ENCODE peak calls at places on chromosomes 6 and 20, in seven cellular contexts. One of them, this sample, is unnamed.

GRCh38 chr6:149271348-149272340 is 45.9 kb upstream of the TAB2 start:
- DNase-seq in H9: no peak
- DNase-seq in neuronal stem cell: no peak
- DNase-seq in mesendoderm: peak
- DNase-seq in trophoblast cell: no peak
- DNase-seq in H1: no peak
- DNase-seq in mesenchymal stem cell: peak
- DNase-seq in this sample: no peak

GRCh38 chr20:4813076-4813838 is 91.5 kb downstream of the PRND start:
- DNase-seq in trophoblast cell: no peak
- DNase-seq in H1: no peak
- DNase-seq in H9: no peak
- DNase-seq in mesendoderm: no peak
- DNase-seq in neuronal stem cell: no peak
- DNase-seq in mesenchymal stem cell: no peak
- DNase-seq in this sample: no peak

GRCh38 chr20:45377191-45377775 is 842 bp downstream of the TP53TG5 start:
- DNase-seq in H9: no peak
- DNase-seq in neuronal stem cell: no peak
- DNase-seq in mesenchymal stem cell: no peak
- DNase-seq in trophoblast cell: no peak
- DNase-seq in mesendoderm: no peak
- DNase-seq in H1: peak
- DNase-seq in this sample: no peak

GRCh38 chr6:118485601-118486550 is 62.2 kb upstream of the PLN start:
- DNase-seq in mesendoderm: no peak
- DNase-seq in trophoblast cell: no peak
- DNase-seq in H9: no peak
- DNase-seq in mesenchymal stem cell: peak
- DNase-seq in neuronal stem cell: no peak
- DNase-seq in H1: no peak
- DNase-seq in this sample: peak

GRCh38 chr6:161301338-161301737 is 27.5 kb upstream of the AGPAT4 start:
- DNase-seq in neuronal stem cell: no peak
- DNase-seq in H9: no peak
- DNase-seq in H1: no peak
- DNase-seq in mesendoderm: no peak
- DNase-seq in mesenchymal stem cell: peak
- DNase-seq in trophoblast cell: peak
- DNase-seq in this sample: peak

GRCh38 chr20:56634735-56635422 is 5.8 kb downstream of the TFAP2C start:
- DNase-seq in H1: peak
- DNase-seq in mesenchymal stem cell: no peak
- DNase-seq in H9: peak
- DNase-seq in mesendoderm: no peak
- DNase-seq in trophoblast cell: no peak
- DNase-seq in neuronal stem cell: no peak
- DNase-seq in this sample: no peak

GRCh38 chr6:163999475-164000125 is 585.1 kb downstream of the QKI start:
- DNase-seq in trophoblast cell: peak
- DNase-seq in neuronal stem cell: no peak
- DNase-seq in mesendoderm: no peak
- DNase-seq in mesenchymal stem cell: no peak
- DNase-seq in H9: no peak
- DNase-seq in H1: no peak
- DNase-seq in this sample: no peak

GRCh38 chr20:32664352-32665159 is 9.2 kb downstream of the C20orf203 start:
- DNase-seq in mesenchymal stem cell: no peak
- DNase-seq in neuronal stem cell: no peak
- DNase-seq in H1: no peak
- DNase-seq in H9: no peak
- DNase-seq in trophoblast cell: no peak
- DNase-seq in mesendoderm: no peak
- DNase-seq in this sample: no peak

GRCh38 chr20:258963-259362 is 1.4 kb downstream of the DEFB132 start:
- DNase-seq in H1: no peak
- DNase-seq in H9: no peak
- DNase-seq in trophoblast cell: no peak
- DNase-seq in mesendoderm: peak
- DNase-seq in neuronal stem cell: no peak
- DNase-seq in mesenchymal stem cell: peak
- DNase-seq in this sample: peak

GRCh38 chr6:33508935-33509926 is 54.9 kb downstream of the ZBTB9 start:
- DNase-seq in neuronal stem cell: no peak
- DNase-seq in H9: peak
- DNase-seq in mesenchymal stem cell: no peak
- DNase-seq in trophoblast cell: no peak
- DNase-seq in mesendoderm: peak
- DNase-seq in H1: peak
- DNase-seq in this sample: no peak

GRCh38 chr6:33668914-33669313 is 42.6 kb downstream of the UQCC2 start:
- DNase-seq in mesenchymal stem cell: no peak
- DNase-seq in trophoblast cell: peak
- DNase-seq in H9: peak
- DNase-seq in H1: no peak
- DNase-seq in mesendoderm: peak
- DNase-seq in neuronal stem cell: no peak
- DNase-seq in this sample: no peak

GRCh38 chr6:132392792-132393191 is 8.5 kb downstream of the MOXD1 start:
- DNase-seq in mesenchymal stem cell: no peak
- DNase-seq in H9: peak
- DNase-seq in mesendoderm: peak
- DNase-seq in H1: no peak
- DNase-seq in neuronal stem cell: no peak
- DNase-seq in trophoblast cell: no peak
- DNase-seq in this sample: no peak

GRCh38 chr6:14799928-14800327 is 445.9 kb upstream of the JARID2 start:
- DNase-seq in mesendoderm: peak
- DNase-seq in mesenchymal stem cell: peak
- DNase-seq in trophoblast cell: peak
- DNase-seq in neuronal stem cell: peak
- DNase-seq in H1: no peak
- DNase-seq in H9: peak
- DNase-seq in this sample: peak

GRCh38 chr6:106508836-106509235 is 120.5 kb downstream of the RTN4IP1 start:
- DNase-seq in H9: no peak
- DNase-seq in mesenchymal stem cell: no peak
- DNase-seq in trophoblast cell: no peak
- DNase-seq in neuronal stem cell: no peak
- DNase-seq in H1: no peak
- DNase-seq in mesendoderm: no peak
- DNase-seq in this sample: peak

GRCh38 chr6:135851442-135852271 is at the start of gene PDE7B:
- DNase-seq in neuronal stem cell: peak
- DNase-seq in trophoblast cell: peak
- DNase-seq in mesenchymal stem cell: peak
- DNase-seq in H9: peak
- DNase-seq in mesendoderm: peak
- DNase-seq in H1: peak
- DNase-seq in this sample: peak

GRCh38 chr6:135852775-135853174 is 1.3 kb downstream of the PDE7B start:
- DNase-seq in trophoblast cell: no peak
- DNase-seq in H1: no peak
- DNase-seq in mesendoderm: no peak
- DNase-seq in neuronal stem cell: no peak
- DNase-seq in mesenchymal stem cell: peak
- DNase-seq in H9: no peak
- DNase-seq in this sample: peak

GRCh38 chr6:135853986-135854385 is 2.5 kb downstream of the PDE7B start:
- DNase-seq in H1: no peak
- DNase-seq in trophoblast cell: no peak
- DNase-seq in mesendoderm: peak
- DNase-seq in neuronal stem cell: no peak
- DNase-seq in H9: no peak
- DNase-seq in mesenchymal stem cell: peak
- DNase-seq in this sample: no peak

GRCh38 chr6:135854799-135855198 is 3.3 kb downstream of the PDE7B start:
- DNase-seq in neuronal stem cell: no peak
- DNase-seq in H1: no peak
- DNase-seq in mesendoderm: no peak
- DNase-seq in H9: no peak
- DNase-seq in mesenchymal stem cell: no peak
- DNase-seq in trophoblast cell: no peak
- DNase-seq in this sample: no peak

DNA sequence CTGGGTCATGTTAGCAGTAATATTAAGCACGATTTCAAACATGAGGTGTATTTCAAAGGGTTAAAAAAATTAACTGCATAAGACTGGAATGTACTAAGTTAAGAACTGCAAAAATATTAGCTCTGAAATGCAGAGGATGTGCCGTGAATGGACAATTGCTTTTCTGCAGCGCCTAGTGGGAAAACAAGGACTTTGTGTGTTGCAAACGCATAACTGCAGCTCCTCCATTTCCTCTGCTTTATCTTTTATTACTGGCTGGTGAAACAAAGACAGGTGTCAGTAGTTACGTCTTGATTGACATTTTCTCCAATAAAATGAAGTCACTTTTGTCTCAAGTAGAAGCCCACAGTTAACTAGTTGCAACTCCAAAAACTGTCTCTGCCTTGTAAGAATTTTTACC is 1.7 kb downstream of the PDE7B start:
- DNase-seq in H1: no peak
- DNase-seq in neuronal stem cell: no peak
- DNase-seq in H9: no peak
- DNase-seq in mesenchymal stem cell: no peak
- DNase-seq in mesendoderm: no peak
- DNase-seq in trophoblast cell: no peak
- DNase-seq in this sample: peak
- H3K18ac ChIP-seq in H1: no peak
- H3K18ac ChIP-seq in neuronal stem cell: no peak
- H3K18ac ChIP-seq in H9: no peak
- H3K18ac ChIP-seq in mesenchymal stem cell: no peak
- H3K18ac ChIP-seq in mesendoderm: no peak
- H3K18ac ChIP-seq in trophoblast cell: no peak
- H3K18ac ChIP-seq in this sample: peak

GRCh38 chr20:2380601-2381000 is at the start of gene TGM6:
- DNase-seq in mesendoderm: no peak
- DNase-seq in trophoblast cell: no peak
- DNase-seq in neuronal stem cell: no peak
- DNase-seq in H1: no peak
- DNase-seq in H9: no peak
- DNase-seq in mesenchymal stem cell: no peak
- DNase-seq in this sample: no peak
- H3K18ac ChIP-seq in mesendoderm: no peak
- H3K18ac ChIP-seq in trophoblast cell: no peak
- H3K18ac ChIP-seq in neuronal stem cell: no peak
- H3K18ac ChIP-seq in H1: peak
- H3K18ac ChIP-seq in H9: peak
- H3K18ac ChIP-seq in mesenchymal stem cell: no peak
- H3K18ac ChIP-seq in this sample: no peak

DNA sequence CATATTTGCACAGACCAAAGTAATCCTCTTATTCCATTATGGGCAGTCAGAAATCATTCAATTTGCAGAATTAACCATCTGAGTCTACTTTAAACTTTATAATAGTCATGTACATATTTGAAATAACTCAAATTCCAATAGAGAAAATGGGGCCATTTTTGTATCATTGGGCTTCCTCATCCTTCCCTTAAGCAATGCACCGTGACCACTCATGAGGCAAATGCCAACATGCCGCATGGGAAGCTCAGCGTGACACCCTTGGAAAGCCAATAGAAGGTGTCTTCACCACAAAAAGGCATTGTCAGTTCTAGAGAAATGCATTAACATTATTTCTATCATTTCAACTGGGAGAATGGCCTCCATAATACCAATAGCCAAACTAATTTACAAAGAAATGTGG is 38.5 kb downstream of the SIM1 start:
- DNase-seq in H9: no peak
- DNase-seq in mesenchymal stem cell: no peak
- DNase-seq in H1: no peak
- DNase-seq in mesendoderm: no peak
- DNase-seq in neuronal stem cell: no peak
- DNase-seq in trophoblast cell: no peak
- DNase-seq in this sample: no peak
- H3K18ac ChIP-seq in H9: no peak
- H3K18ac ChIP-seq in mesenchymal stem cell: no peak
- H3K18ac ChIP-seq in H1: no peak
- H3K18ac ChIP-seq in mesendoderm: no peak
- H3K18ac ChIP-seq in neuronal stem cell: no peak
- H3K18ac ChIP-seq in trophoblast cell: no peak
- H3K18ac ChIP-seq in this sample: no peak

DNA sequence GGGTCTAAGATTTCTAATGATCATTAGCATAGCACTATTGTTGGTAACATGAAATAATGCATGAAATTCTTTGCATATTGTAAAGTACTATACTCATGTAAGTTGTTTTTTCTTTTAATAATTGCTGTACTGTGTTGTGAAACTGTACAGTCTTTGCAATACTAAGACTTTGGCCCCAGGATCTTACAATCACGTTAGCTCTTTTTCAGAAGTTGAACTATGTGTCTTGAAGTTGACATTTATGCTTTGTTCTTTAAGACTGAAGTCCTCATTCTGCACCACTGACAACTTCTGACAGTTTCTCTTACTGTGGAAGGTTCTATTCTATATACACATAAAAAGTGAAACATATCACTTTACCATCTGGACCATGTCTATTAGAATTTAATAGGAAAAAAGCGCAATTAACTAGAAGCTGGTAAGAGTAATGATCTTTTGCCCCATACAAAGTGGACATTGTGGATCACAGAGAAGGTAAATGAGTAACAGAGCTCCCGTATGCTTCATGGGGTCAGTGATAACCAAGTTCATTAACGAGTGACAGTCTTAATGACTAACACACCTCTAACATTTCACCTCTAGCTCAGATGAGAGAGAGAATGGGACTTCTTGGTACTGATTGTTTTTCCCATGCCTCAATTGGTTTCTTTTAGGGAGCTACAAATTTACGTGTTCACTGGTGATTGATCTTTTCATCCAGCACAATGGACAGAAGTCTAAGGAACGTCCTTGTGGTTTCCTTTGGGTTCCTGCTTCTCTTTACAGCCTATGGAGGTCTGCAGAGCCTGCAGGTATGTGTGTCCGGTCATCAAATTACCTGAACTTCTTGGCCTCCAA is at the start of gene UNC93A:
- DNase-seq in H1: no peak
- DNase-seq in trophoblast cell: no peak
- DNase-seq in mesenchymal stem cell: no peak
- DNase-seq in H9: no peak
- DNase-seq in neuronal stem cell: no peak
- DNase-seq in mesendoderm: no peak
- DNase-seq in this sample: no peak
- H3K18ac ChIP-seq in H1: no peak
- H3K18ac ChIP-seq in trophoblast cell: no peak
- H3K18ac ChIP-seq in mesenchymal stem cell: no peak
- H3K18ac ChIP-seq in H9: no peak
- H3K18ac ChIP-seq in neuronal stem cell: no peak
- H3K18ac ChIP-seq in mesendoderm: no peak
- H3K18ac ChIP-seq in this sample: no peak

GRCh38 chr20:19940945-19941590 is 76.1 kb upstream of the NAA20 start:
- DNase-seq in neuronal stem cell: no peak
- DNase-seq in mesendoderm: no peak
- DNase-seq in trophoblast cell: no peak
- DNase-seq in H1: no peak
- DNase-seq in H9: no peak
- DNase-seq in mesenchymal stem cell: peak
- DNase-seq in this sample: no peak
- H3K18ac ChIP-seq in neuronal stem cell: no peak
- H3K18ac ChIP-seq in mesendoderm: no peak
- H3K18ac ChIP-seq in trophoblast cell: peak
- H3K18ac ChIP-seq in H1: no peak
- H3K18ac ChIP-seq in H9: no peak
- H3K18ac ChIP-seq in mesenchymal stem cell: peak
- H3K18ac ChIP-seq in this sample: no peak

GRCh38 chr6:9399916-9400315 is 964.6 kb upstream of the SLC35B3 start:
- DNase-seq in H9: no peak
- DNase-seq in mesenchymal stem cell: no peak
- DNase-seq in trophoblast cell: no peak
- DNase-seq in neuronal stem cell: no peak
- DNase-seq in mesendoderm: no peak
- DNase-seq in H1: no peak
- DNase-seq in this sample: peak
- H3K18ac ChIP-seq in H9: no peak
- H3K18ac ChIP-seq in mesenchymal stem cell: no peak
- H3K18ac ChIP-seq in trophoblast cell: no peak
- H3K18ac ChIP-seq in neuronal stem cell: no peak
- H3K18ac ChIP-seq in mesendoderm: no peak
- H3K18ac ChIP-seq in H1: no peak
- H3K18ac ChIP-seq in this sample: no peak

This sample was measured in IMR-90.